ENCODE peak calls at places on chromosomes 2 and 18, in five cellular contexts. B, J, S, Q and R are unnamed samples.

GRCh38 chr18:74390900-74391299 is 66.2 kb downstream of the DIPK1C start:
- DNase-seq in Q (no peak), B (no peak), S (no peak), J (no peak), R (no peak)

GRCh38 chr2:10531874-10532273 is 83.7 kb upstream of the ODC1 start:
- DNase-seq in Q (no peak), J (no peak), B (no peak), S (no peak), R (no peak)

GRCh38 chr2:239253705-239254104 is 147.1 kb downstream of the HDAC4 start:
- DNase-seq in S (no peak), Q (no peak), J (no peak), B (no peak), R (no peak)

GRCh38 chr2:241764272-241765241 is 12.1 kb upstream of the GAL3ST2 start:
- DNase-seq in J (no peak), Q (peak), S (no peak), B (no peak), R (no peak)

GRCh38 chr2:146777181-146777580 is 1067.6 kb upstream of the ACVR2A start:
- DNase-seq in J (no peak), Q (no peak), B (no peak), S (peak), R (no peak)

GRCh38 chr2:58594175-58594574 is 353.1 kb upstream of the FANCL start:
- DNase-seq in B (peak), J (peak), Q (peak), S (no peak), R (no peak)

GRCh38 chr18:73366713-73367112 is 498.9 kb upstream of the NETO1 start:
- DNase-seq in B (no peak), J (no peak), S (no peak), Q (no peak), R (no peak)

GRCh38 chr2:71547616-71548285 is 94.4 kb downstream of the DYSF start:
- DNase-seq in Q (no peak), J (no peak), S (no peak), B (no peak), R (no peak)

GRCh38 chr2:227436436-227436835 is 35.5 kb upstream of the AGFG1 start:
- DNase-seq in J (no peak), B (no peak), Q (no peak), S (no peak), R (no peak)

GRCh38 chr2:176535480-176536113 is 266.4 kb downstream of the MTX2 start:
- DNase-seq in B (peak), J (no peak), Q (no peak), S (peak), R (no peak)

GRCh38 chr2:170783549-170783948 is 13.4 kb downstream of the ERICH2 start:
- DNase-seq in B (no peak), J (no peak), S (no peak), Q (no peak), R (no peak)

GRCh38 chr2:2850891-2851290 is 519.8 kb upstream of the MYT1L start:
- DNase-seq in Q (no peak), J (no peak), S (no peak), B (no peak), R (no peak)

GRCh38 chr2:232526296-232527055 is 516 bp downstream of the CHRND start:
- DNase-seq in S (no peak), Q (no peak), J (no peak), B (no peak), R (no peak)

GRCh38 chr2:46796843-46797625 is 118.6 kb downstream of the MCFD2 start:
- DNase-seq in Q (no peak), J (no peak), S (no peak), B (no peak), R (no peak)

GRCh38 chr2:239246723-239247122 is 154.1 kb downstream of the HDAC4 start:
- DNase-seq in Q (no peak), J (no peak), S (no peak), B (peak), R (no peak)

GRCh38 chr2:47218899-47219525 is 63.9 kb upstream of the STPG4 start:
- DNase-seq in B (no peak), Q (no peak), S (no peak), J (no peak), R (no peak)

GRCh38 chr2:69582582-69583176 is 60.9 kb downstream of the AAK1 start:
- DNase-seq in S (peak), J (peak), B (no peak), Q (no peak), R (no peak)

GRCh38 chr18:46332956-46333355 is 228.8 kb downstream of the HAUS1 start:
- DNase-seq in B (no peak), S (no peak), J (no peak), Q (peak), R (no peak)

GRCh38 chr2:216465580-216466197 is 33.0 kb upstream of the RPL37A start:
- DNase-seq in J (no peak), S (no peak), Q (no peak), B (no peak), R (no peak)

GRCh38 chr2:45978302-45978859 is 318.8 kb upstream of the EPAS1 start:
- DNase-seq in B (no peak), J (no peak), Q (no peak), S (no peak), R (no peak)

GRCh38 chr2:73290049-73290839 is 3.1 kb downstream of the EGR4 start:
- DNase-seq in S (no peak), J (peak), Q (peak), B (peak), R (no peak)

GRCh38 chr2:23508066-23508390 is 123.0 kb downstream of the KLHL29 start:
- DNase-seq in Q (no peak), S (no peak), B (no peak), J (no peak), R (no peak)

GRCh38 chr2:86622409-86622877 is 1.2 kb downstream of the RNF103 start:
- DNase-seq in J (no peak), S (peak), Q (peak), B (peak), R (no peak)

GRCh38 chr2:231482806-231483391 is 18.6 kb upstream of the NCL start:
- DNase-seq in S (peak), Q (peak), B (peak), J (peak), R (peak)

GRCh38 chr18:58388736-58389135 is 240.2 kb downstream of the ALPK2 start:
- DNase-seq in Q (no peak), S (no peak), J (no peak), B (no peak), R (no peak)

GRCh38 chr2:105631011-105631410 is 113.7 kb upstream of the NCK2 start:
- DNase-seq in B (no peak), Q (no peak), S (no peak), J (no peak), R (no peak)

GRCh38 chr2:105636109-105636740 is 108.5 kb upstream of the NCK2 start:
- DNase-seq in B (no peak), S (no peak), J (no peak), Q (no peak), R (no peak)

GRCh38 chr2:105629634-105630033 is 115.1 kb upstream of the NCK2 start:
- DNase-seq in Q (no peak), J (no peak), B (no peak), S (no peak), R (no peak)

GRCh38 chr2:105635564-105635963 is 109.1 kb upstream of the NCK2 start:
- DNase-seq in Q (no peak), S (no peak), J (no peak), B (no peak), R (no peak)

GRCh38 chr2:105634198-105634597 is 110.5 kb upstream of the NCK2 start:
- DNase-seq in J (no peak), S (no peak), Q (no peak), B (no peak), R (no peak)
- TF ChIP-seq CTCF in J (no peak), S (no peak), Q (no peak), B (no peak), R (no peak)

GRCh38 chr2:144162652-144163051 is 357.3 kb downstream of the ZEB2 start:
- DNase-seq in J (no peak), S (no peak), B (peak), Q (peak), R (peak)
- TF ChIP-seq CTCF in J (peak), S (peak), B (peak), Q (peak), R (peak)

DNA sequence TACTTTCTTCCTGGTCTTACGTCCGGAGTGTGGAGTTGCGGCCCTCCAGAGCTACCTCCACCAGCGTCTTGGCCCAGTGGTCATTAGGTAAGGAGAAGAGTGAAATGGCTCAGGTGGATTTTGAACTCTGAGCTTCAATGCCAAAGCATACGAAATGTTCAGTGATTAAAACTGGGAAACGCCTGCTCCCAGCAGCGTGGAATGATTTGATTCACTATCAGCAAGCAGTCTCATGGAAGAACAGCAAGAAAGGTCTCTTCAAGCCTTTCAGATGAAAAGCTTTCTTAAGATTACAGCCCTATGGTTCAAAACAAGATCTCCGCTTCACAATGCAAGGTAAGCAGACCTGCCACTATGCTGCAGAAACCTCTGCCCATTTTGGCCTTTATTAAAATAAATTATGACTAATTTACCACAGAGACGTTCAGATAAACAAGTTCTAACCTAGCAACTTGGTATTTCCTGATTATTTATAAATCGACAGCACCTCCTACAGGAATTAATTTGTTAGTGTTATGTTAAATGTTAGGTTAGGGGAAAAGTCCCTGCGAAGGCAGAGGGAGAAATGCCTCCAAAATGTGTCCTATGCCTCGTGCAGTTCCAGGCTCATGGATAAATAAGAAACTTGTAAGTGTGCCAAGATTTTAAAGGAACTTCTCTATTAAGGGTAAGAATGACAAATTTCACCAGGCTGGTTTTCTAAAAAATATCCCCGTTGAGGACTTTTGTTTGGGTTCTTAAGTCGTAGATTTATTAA is 10.1 kb downstream of the SP9 start:
- DNase-seq in J (no peak), Q (peak), S (peak), B (peak), R (no peak)
- TF ChIP-seq CTCF in J (peak), Q (peak), S (peak), B (peak), R (peak)

GRCh38 chr2:55761024-55761423 is 67.4 kb upstream of the PNPT1 start:
- DNase-seq in B (no peak), Q (no peak), S (no peak), J (no peak), R (no peak)

GRCh38 chr2:55761526-55761925 is 67.9 kb upstream of the PNPT1 start:
- DNase-seq in S (peak), B (no peak), Q (no peak), J (no peak), R (no peak)

GRCh38 chr2:55759271-55759921 is 65.8 kb upstream of the PNPT1 start:
- DNase-seq in B (no peak), S (no peak), Q (no peak), J (no peak), R (no peak)

GRCh38 chr2:55763721-55764120 is 70.1 kb upstream of the PNPT1 start:
- DNase-seq in J (no peak), S (no peak), B (no peak), Q (no peak), R (no peak)

GRCh38 chr2:55760125-55760524 is 66.5 kb upstream of the PNPT1 start:
- DNase-seq in B (no peak), J (no peak), Q (no peak), S (no peak), R (no peak)
- TF ChIP-seq CTCF in B (no peak), J (no peak), Q (no peak), S (no peak), R (no peak)

GRCh38 chr18:49250819-49251388 is 209.5 kb downstream of the DYM start:
- DNase-seq in Q (peak), S (peak), J (peak), B (peak), R (no peak)
- TF ChIP-seq CTCF in Q (peak), S (peak), J (peak), B (peak), R (peak)